ENCODE peak calls at places on chromosomes 5 and 9, in eight cellular contexts. E, F, V, A, M, L, N and T are unnamed samples.

GRCh38 chr9:134057751-134058701 is 9.8 kb downstream of the BRD3 start:
- DNase-seq in E (no peak), V (no peak), F (peak; percentile 38), A (no peak), M (no peak), N (no peak), L (no peak), T (peak; percentile 39)

GRCh38 chr9:16352791-16353401 is 517.6 kb downstream of the BNC2 start:
- DNase-seq in L (no peak), M (no peak), N (no peak), V (no peak), E (no peak), A (no peak), F (no peak), T (no peak)

GRCh38 chr5:148653840-148654781 is at the start of gene HTR4:
- DNase-seq in F (no peak), L (no peak), A (no peak), N (no peak), V (no peak), M (no peak), E (no peak), T (no peak)

GRCh38 chr9:98132158-98132557 is 13.1 kb upstream of the TRIM14 start:
- DNase-seq in E (no peak), V (no peak), L (no peak), N (no peak), M (no peak), F (no peak), A (no peak), T (no peak)

GRCh38 chr5:40429258-40430111 is 250.2 kb upstream of the PTGER4 start:
- DNase-seq in N (no peak), V (no peak), M (no peak), L (peak; percentile 52), A (no peak), E (no peak), F (peak; percentile 50), T (no peak)

GRCh38 chr9:126534431-126535186 is 79.1 kb upstream of the LMX1B start:
- DNase-seq in F (no peak), M (no peak), L (no peak), E (no peak), V (no peak), A (no peak), N (no peak), T (no peak)

GRCh38 chr9:112174965-112175795 is at the start of gene SUSD1:
- DNase-seq in E (no peak), M (peak; percentile 72), N (peak; percentile 8), F (peak; percentile 80), A (peak; percentile 31), V (peak; percentile 60), L (no peak), T (peak; percentile 28)

GRCh38 chr5:123000731-123001130 is 35.8 kb downstream of the PPIC start:
- DNase-seq in A (no peak), M (no peak), F (no peak), V (no peak), L (no peak), E (no peak), N (no peak), T (no peak)

GRCh38 chr5:62271870-62272269 is 34.1 kb upstream of the KIF2A start:
- DNase-seq in V (no peak), L (no peak), A (no peak), N (no peak), F (no peak), E (no peak), M (no peak), T (no peak)

GRCh38 chr5:14397717-14398116 is 183.9 kb upstream of the OTULINL start:
- DNase-seq in N (no peak), E (no peak), V (peak; percentile 11), F (no peak), L (peak; percentile 78), A (no peak), M (no peak), T (no peak)

GRCh38 chr9:120563044-120563443 is 16.9 kb downstream of the CDK5RAP2 start:
- DNase-seq in V (no peak), E (no peak), N (no peak), F (peak; percentile 62), A (no peak), M (no peak), L (no peak), T (no peak)

GRCh38 chr9:91157891-91158660 is 203.6 kb downstream of the AUH start:
- DNase-seq in V (no peak), M (no peak), L (no peak), N (no peak), E (no peak), A (no peak), F (no peak), T (no peak)

GRCh38 chr5:155263381-155263780 is 249.8 kb downstream of the KIF4B start:
- DNase-seq in N (no peak), A (no peak), E (no peak), F (no peak), M (no peak), L (peak; percentile 55), V (no peak), T (no peak)

GRCh38 chr9:37943329-37944265 is 39.7 kb upstream of the SLC25A51 start:
- DNase-seq in M (no peak), F (no peak), E (no peak), A (no peak), N (no peak), V (no peak), L (peak; percentile 94), T (no peak)

GRCh38 chr9:107739601-107740082 is 250.1 kb upstream of the KLF4 start:
- DNase-seq in E (no peak), F (peak; percentile 90), A (no peak), V (no peak), M (no peak), N (peak; percentile 41), L (no peak), T (no peak)

GRCh38 chr5:96790851-96791513 is 16.8 kb downstream of the ERAP1 start:
- DNase-seq in F (no peak), L (peak; percentile 52), V (no peak), E (no peak), A (no peak), N (no peak), M (no peak), T (no peak)

GRCh38 chr9:13430717-13431116 is 151.2 kb upstream of the MPDZ start:
- DNase-seq in V (no peak), E (no peak), M (no peak), N (no peak), A (no peak), F (no peak), L (no peak), T (no peak)

GRCh38 chr5:151002250-151002649 is 18.1 kb upstream of the GPX3 start:
- DNase-seq in M (peak; percentile 73), V (no peak), F (no peak), A (no peak), N (no peak), E (no peak), L (peak; percentile 44), T (no peak)

GRCh38 chr5:117623042-117623815 is 1048.6 kb upstream of the SEMA6A start:
- DNase-seq in N (no peak), M (no peak), E (no peak), A (no peak), L (no peak), V (no peak), F (no peak), T (no peak)

GRCh38 chr5:33339413-33339812 is 101.4 kb upstream of the TARS1 start:
- DNase-seq in M (no peak), N (no peak), L (no peak), E (no peak), V (no peak), A (no peak), F (no peak), T (no peak)

GRCh38 chr9:126001581-126002225 is 254.5 kb downstream of the PBX3 start:
- DNase-seq in A (no peak), M (no peak), E (no peak), F (no peak), N (no peak), V (no peak), L (no peak), T (no peak)

GRCh38 chr5:33631139-33631538 is 190.4 kb downstream of the TARS1 start:
- DNase-seq in F (no peak), L (no peak), E (no peak), A (no peak), V (no peak), N (no peak), M (no peak), T (no peak)

GRCh38 chr5:157564149-157564711 is 11.3 kb downstream of the ADAM19 start:
- DNase-seq in M (peak; percentile 54), A (no peak), L (peak; percentile 63), N (no peak), F (no peak), E (no peak), V (no peak), T (no peak)

GRCh38 chr9:82418334-82418733 is 429.8 kb downstream of the SPATA31D1 start:
- DNase-seq in M (no peak), E (no peak), F (no peak), V (no peak), L (peak; percentile 25), N (no peak), A (no peak), T (no peak)

GRCh38 chr5:32805966-32806626 is 95.0 kb downstream of the NPR3 start:
- DNase-seq in L (peak; percentile 63), A (no peak), V (peak; percentile 23), M (peak; percentile 11), F (no peak), E (no peak), N (no peak), T (no peak)

GRCh38 chr9:131112374-131113159 is 12.8 kb upstream of the NUP214 start:
- DNase-seq in V (no peak), L (no peak), N (no peak), F (no peak), E (no peak), A (no peak), M (no peak), T (peak; percentile 29)

GRCh38 chr9:96299823-96300222 is 2.2 kb downstream of the HSD17B3 start:
- DNase-seq in F (no peak), A (no peak), N (no peak), L (peak; percentile 70), E (no peak), M (no peak), V (peak; percentile 1), T (no peak)

GRCh38 chr9:33430942-33431341 is 16.5 kb downstream of the AQP3 start:
- DNase-seq in N (no peak), E (no peak), F (no peak), V (no peak), A (no peak), M (peak; percentile 14), L (no peak), T (no peak)

GRCh38 chr9:129725841-129726251 is 27.0 kb downstream of the PTGES start:
- DNase-seq in M (no peak), V (no peak), A (no peak), F (no peak), E (no peak), L (no peak), N (no peak), T (no peak)

GRCh38 chr9:15249042-15249818 is 57.8 kb downstream of the TTC39B start:
- DNase-seq in A (no peak), M (no peak), F (no peak), L (peak; percentile 58), V (no peak), N (no peak), E (no peak), T (no peak)

GRCh38 chr5:53469946-53470687 is 10.3 kb upstream of the FST start:
- DNase-seq in M (peak; percentile 50), A (no peak), E (no peak), L (peak; percentile 67), N (no peak), V (no peak), F (no peak), T (no peak)